ENCODE peak calls at places on chromosomes 1 and 21, in six cellular contexts. H is NCI-H1092; M is occipital lobe; L is progenitor cell of endocrine pancreas; P is stimulated activated CD4-positive, alpha-beta T cell treated with anti-CD3 and anti-CD28 coated beads, Interleukin-1b, Interleukin-23, amount 100 ng/mL, for 4 hours; E is EL. F is an unnamed sample.

GRCh38 chr1:24388331-24388870 is 25.2 kb downstream of the STPG1 start:
- DNase-seq in H (no peak), M (no peak), L (no peak), P (no peak), E (no peak), F (peak; percentile 13)

GRCh38 chr21:41210405-41211040 is 42.6 kb downstream of the BACE2 start:
- DNase-seq in H (no peak), M (no peak), L (no peak), P (no peak), E (no peak), F (no peak)

GRCh38 chr1:87684786-87685185 is 356.1 kb downstream of the LMO4 start:
- DNase-seq in H (no peak), M (peak; percentile 3), L (no peak), P (no peak), E (no peak), F (no peak)

GRCh38 chr1:204013052-204013451 is 59.9 kb upstream of the SOX13 start:
- DNase-seq in H (no peak), M (no peak), L (no peak), P (no peak), E (no peak), F (no peak)

GRCh38 chr1:41447995-41448770 is 36.3 kb downstream of the EDN2 start:
- DNase-seq in H (no peak), M (no peak), L (no peak), P (no peak), E (peak; percentile 55), F (no peak)

GRCh38 chr1:62826892-62827291 is 43.0 kb downstream of the ATG4C start:
- DNase-seq in H (no peak), M (no peak), L (no peak), P (no peak), E (peak; percentile 11), F (no peak)

GRCh38 chr1:212073490-212073889 is 37.9 kb downstream of the DTL start:
- DNase-seq in H (no peak), M (no peak), L (no peak), P (no peak), E (no peak), F (no peak)

GRCh38 chr21:43266534-43266933 is 97.7 kb downstream of the CRYAA start:
- DNase-seq in H (no peak), M (no peak), L (no peak), P (no peak), E (no peak), F (no peak)

GRCh38 chr1:27940297-27940696 is 5.5 kb downstream of the SMPDL3B start:
- DNase-seq in H (peak; percentile 22), M (no peak), L (no peak), P (peak; percentile 70), E (peak; percentile 54), F (peak; percentile 73)

F was measured in H1.